ENCODE peak calls at places on chromosomes 5 and 9, in four cellular contexts. M is H9, G is mesendoderm, F is H1. T is an unnamed sample. For H3K27me3, the result is how much of the 10 kb centered on the place peaks cover.

GRCh38 chr9:73050887-73051550 is 98.2 kb upstream of the ALDH1A1 start:
- DNase-seq in M (peak), G (peak), F (no peak), T (no peak)

GRCh38 chr9:127940598-127940997 is 2.9 kb upstream of the DPM2 start:
- DNase-seq in M (no peak), G (no peak), F (no peak), T (no peak)

GRCh38 chr5:112165897-112166737 is 253.0 kb downstream of the EPB41L4A start:
- DNase-seq in M (peak), G (peak), F (no peak), T (no peak)

GRCh38 chr5:179915406-179915935 is 7.8 kb upstream of the TBC1D9B start:
- DNase-seq in M (no peak), G (no peak), F (no peak), T (no peak)

GRCh38 chr5:58412932-58413331 is 47.0 kb downstream of the PLK2 start:
- DNase-seq in M (no peak), G (no peak), F (no peak), T (no peak)

GRCh38 chr5:1962619-1963355 is 80.1 kb upstream of the IRX4 start:
- DNase-seq in M (no peak), G (no peak), F (no peak), T (no peak)

GRCh38 chr9:131446276-131446675 is 52.4 kb downstream of the PRRC2B start:
- DNase-seq in M (no peak), G (no peak), F (no peak), T (no peak)

GRCh38 chr9:136047076-136047774 is 47.9 kb downstream of the NACC2 start:
- DNase-seq in M (no peak), G (no peak), F (no peak), T (no peak)

GRCh38 chr9:133861103-133861502 is 123.0 kb upstream of the SARDH start:
- DNase-seq in M (no peak), G (no peak), F (no peak), T (no peak)

GRCh38 chr9:137032893-137033292 is 1.0 kb upstream of the FUT7 start:
- DNase-seq in M (no peak), G (no peak), F (no peak), T (no peak)

GRCh38 chr5:177458912-177459350 is 12.3 kb downstream of the PRR7 start:
- DNase-seq in M (no peak), G (peak), F (peak), T (peak)

GRCh38 chr5:151150484-151151262 is 6.9 kb downstream of the ANXA6 start:
- DNase-seq in M (no peak), G (no peak), F (no peak), T (peak)

GRCh38 chr5:13108281-13108680 is 836.2 kb downstream of the DNAH5 start:
- DNase-seq in M (no peak), G (no peak), F (no peak), T (no peak)

GRCh38 chr9:28678097-28678496 is 1104.8 kb upstream of the C9orf72 start:
- DNase-seq in M (no peak), G (peak), F (no peak), T (no peak)

GRCh38 chr9:35112257-35113020 is 3.2 kb downstream of the ATOSB start:
- DNase-seq in M (no peak), G (no peak), F (no peak), T (peak)

GRCh38 chr5:164119806-164120440 is 614.5 kb downstream of the MAT2B start:
- DNase-seq in M (peak), G (peak), F (peak), T (peak)

GRCh38 chr5:36576721-36577120 is 29.7 kb upstream of the SLC1A3 start:
- DNase-seq in M (no peak), G (no peak), F (no peak), T (no peak)

GRCh38 chr9:14768561-14769234 is 46.2 kb upstream of the CER1 start:
- DNase-seq in M (no peak), G (peak), F (no peak), T (peak)

GRCh38 chr5:119343042-119343441 is 12.8 kb upstream of the TNFAIP8 start:
- DNase-seq in M (no peak), G (no peak), F (no peak), T (peak)

GRCh38 chr5:91641730-91642350 is 258.7 kb upstream of the ARRDC3 start:
- DNase-seq in M (no peak), G (peak), F (no peak), T (peak)

GRCh38 chr9:130205912-130206311 is 33.7 kb downstream of the NCS1 start:
- DNase-seq in M (no peak), G (no peak), F (no peak), T (no peak)
- H3K56ac ChIP-seq in M (no peak), G (no peak), F (no peak), T (no peak)

GRCh38 chr5:158978061-158978745 is 121.5 kb downstream of the EBF1 start:
- DNase-seq in M (no peak), G (no peak), F (no peak), T (peak)

GRCh38 chr5:158975363-158975762 is 124.4 kb downstream of the EBF1 start:
- DNase-seq in M (no peak), G (no peak), F (no peak), T (no peak)

GRCh38 chr5:158976035-158976434 is 123.7 kb downstream of the EBF1 start:
- DNase-seq in M (no peak), G (no peak), F (no peak), T (peak)

GRCh38 chr5:158979290-158979689 is 120.4 kb downstream of the EBF1 start:
- DNase-seq in M (no peak), G (no peak), F (no peak), T (no peak)

GRCh38 chr5:158977642-158978041 is 122.1 kb downstream of the EBF1 start:
- DNase-seq in M (no peak), G (no peak), F (no peak), T (no peak)
- H3K27me3 ChIP-seq in M (under half), G (under half), F (under half), T (under half)

GRCh38 chr5:142897328-142897727 is 127.2 kb downstream of the ARHGAP26 start:
- DNase-seq in M (no peak), G (no peak), F (no peak), T (no peak)
- H3K4ac ChIP-seq in M (no peak), G (peak), F (peak), T (no peak)

GRCh38 chr9:16864741-16865434 is 5.6 kb downstream of the BNC2 start:
- DNase-seq in M (no peak), G (no peak), F (no peak), T (peak)
- H3K56ac ChIP-seq in M (no peak), G (no peak), F (no peak), T (peak)

GRCh38 chr5:78500028-78500427 is 139.6 kb downstream of the SCAMP1 start:
- DNase-seq in M (no peak), G (peak), F (no peak), T (no peak)

GRCh38 chr5:78497573-78498533 is 137.4 kb downstream of the SCAMP1 start:
- DNase-seq in M (no peak), G (no peak), F (peak), T (no peak)

GRCh38 chr5:78495800-78496199 is 135.4 kb downstream of the SCAMP1 start:
- DNase-seq in M (peak), G (peak), F (peak), T (no peak)

GRCh38 chr5:78499485-78499884 is 139.1 kb downstream of the SCAMP1 start:
- DNase-seq in M (no peak), G (peak), F (peak), T (no peak)

GRCh38 chr5:78496373-78496772 is 136.0 kb downstream of the SCAMP1 start:
- DNase-seq in M (no peak), G (peak), F (no peak), T (peak)
- H3K27me3 ChIP-seq in M (under half), G (under half), F (under half), T (under half)

DNA sequence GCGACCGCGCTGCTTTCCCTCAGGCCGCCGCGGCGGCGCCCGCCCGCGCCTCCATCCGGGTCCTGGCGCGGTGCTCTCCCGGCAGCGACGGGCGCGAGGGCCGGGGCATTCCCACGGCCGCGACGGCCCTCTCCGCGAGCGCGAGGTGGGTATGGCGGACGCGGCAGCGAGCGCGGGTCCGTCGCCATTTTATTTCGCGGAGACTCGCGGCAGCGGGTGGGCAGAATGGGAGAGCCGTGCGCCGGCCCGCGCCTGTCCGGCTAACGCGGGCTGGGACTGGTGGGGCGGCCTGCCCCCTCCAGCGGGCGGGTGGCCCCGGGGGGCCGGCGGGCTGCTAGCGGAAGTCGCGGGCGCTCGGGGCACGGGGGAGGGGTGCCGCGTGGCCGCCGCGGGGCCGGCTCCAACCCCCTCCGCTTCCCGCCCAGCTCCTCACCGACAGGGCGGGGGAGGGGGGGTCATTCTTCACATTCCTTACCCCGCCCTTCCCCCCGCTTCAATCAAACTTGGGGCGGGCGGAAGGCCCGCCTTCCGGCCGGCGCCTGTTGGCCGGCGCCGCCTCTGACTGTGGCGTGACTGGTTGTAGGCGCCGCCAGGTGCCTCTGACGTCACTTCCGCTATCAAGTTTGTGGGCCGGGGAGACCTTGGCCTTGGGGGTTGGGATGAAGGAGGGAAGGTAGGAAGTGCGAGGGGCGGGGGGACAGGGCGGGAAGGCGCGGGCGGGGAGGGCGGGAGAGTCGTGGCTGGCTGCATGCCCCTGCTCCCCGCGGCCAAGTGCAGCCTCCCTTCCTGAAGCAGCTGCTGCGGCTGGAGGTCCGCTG is 82.2 kb downstream of the PTPDC1 start:
- DNase-seq in M (peak), G (peak), F (peak), T (peak)
- H3K4ac ChIP-seq in M (no peak), G (peak), F (peak), T (peak)

GRCh38 chr9:129561594-129562281 is 59.2 kb downstream of the C9orf50 start:
- DNase-seq in M (no peak), G (no peak), F (no peak), T (peak)
- H3K56ac ChIP-seq in M (no peak), G (peak), F (no peak), T (no peak)

DNA sequence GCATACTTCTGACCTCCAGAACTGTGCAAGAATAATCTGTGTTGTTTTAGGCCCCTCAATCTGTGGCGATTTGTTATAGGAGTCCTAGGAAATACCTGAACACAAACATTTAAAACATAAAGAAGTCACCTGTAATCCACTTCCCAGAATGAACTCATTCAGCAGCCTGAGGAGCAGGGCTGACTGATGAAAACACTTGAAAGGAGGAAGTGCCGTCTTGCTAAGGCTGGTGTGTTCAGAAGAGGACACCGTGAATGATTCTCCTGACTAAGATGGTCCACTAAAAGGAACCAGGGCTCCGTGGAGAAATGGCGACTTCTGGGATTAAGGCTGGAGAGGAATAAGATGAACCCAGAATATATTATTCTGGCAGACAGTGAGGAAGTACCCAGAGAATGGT is 18.7 kb upstream of the MARCHF6 start:
- DNase-seq in M (no peak), G (no peak), F (peak), T (no peak)
- H3K27me3 ChIP-seq in M (under half), G (under half), F (under half), T (under half)